ENCODE peak calls at places on chromosomes 3 and 15, in four cellular contexts. One of them, this sample, is unnamed.

GRCh38 chr3:138914870-138915502 is 32.0 kb downstream of the FOXL2 start:
- DNase-seq in WTC11: no peak
- DNase-seq in Calu3: no peak
- DNase-seq in A549: peak
- DNase-seq in this sample: no peak

GRCh38 chr3:14391033-14391432 is 11.4 kb upstream of the SLC6A6 start:
- DNase-seq in WTC11: no peak
- DNase-seq in Calu3: no peak
- DNase-seq in A549: no peak
- DNase-seq in this sample: no peak

GRCh38 chr3:4343258-4343657 is 40.1 kb downstream of the SETMAR start:
- DNase-seq in A549: no peak
- DNase-seq in WTC11: no peak
- DNase-seq in Calu3: no peak
- DNase-seq in this sample: no peak

GRCh38 chr15:65916041-65916663 is 46.9 kb downstream of the RAB11A start:
- DNase-seq in A549: no peak
- DNase-seq in Calu3: no peak
- DNase-seq in WTC11: no peak
- DNase-seq in this sample: no peak

GRCh38 chr3:150737874-150738679 is 24.9 kb downstream of the SIAH2 start:
- DNase-seq in WTC11: no peak
- DNase-seq in A549: no peak
- DNase-seq in Calu3: peak
- DNase-seq in this sample: no peak

GRCh38 chr3:123310186-123310585 is 108.4 kb downstream of the SEC22A start:
- DNase-seq in WTC11: no peak
- DNase-seq in Calu3: no peak
- DNase-seq in A549: no peak
- DNase-seq in this sample: no peak

GRCh38 chr15:80967451-80967850 is 22.2 kb downstream of the MESD start:
- DNase-seq in Calu3: no peak
- DNase-seq in A549: no peak
- DNase-seq in WTC11: peak
- DNase-seq in this sample: no peak

GRCh38 chr3:155131104-155131503 is 51.0 kb downstream of the MME start:
- DNase-seq in WTC11: no peak
- DNase-seq in Calu3: peak
- DNase-seq in A549: no peak
- DNase-seq in this sample: no peak

GRCh38 chr3:186922790-186923189 is 7.5 kb upstream of the ST6GAL1 start:
- DNase-seq in Calu3: no peak
- DNase-seq in A549: no peak
- DNase-seq in WTC11: no peak
- DNase-seq in this sample: no peak

GRCh38 chr15:25717116-25717755 is 145.9 kb downstream of the ATP10A start:
- DNase-seq in A549: no peak
- DNase-seq in WTC11: no peak
- DNase-seq in Calu3: no peak
- DNase-seq in this sample: no peak

GRCh38 chr3:20478407-20478806 is 292.4 kb upstream of the SGO1 start:
- DNase-seq in Calu3: no peak
- DNase-seq in A549: no peak
- DNase-seq in WTC11: no peak
- DNase-seq in this sample: no peak

GRCh38 chr3:194720048-194720447 is 34.4 kb downstream of the FAM43A start:
- DNase-seq in WTC11: no peak
- DNase-seq in Calu3: no peak
- DNase-seq in A549: no peak
- DNase-seq in this sample: no peak

GRCh38 chr15:62665449-62665848 is 377.1 kb upstream of the TPM1 start:
- DNase-seq in WTC11: no peak
- DNase-seq in Calu3: no peak
- DNase-seq in A549: no peak
- DNase-seq in this sample: no peak

GRCh38 chr3:158105124-158105709 is 1.0 kb downstream of the SHOX2 start:
- DNase-seq in Calu3: peak
- DNase-seq in A549: peak
- DNase-seq in WTC11: peak
- DNase-seq in this sample: no peak

GRCh38 chr15:97972366-97972765 is 11.9 kb downstream of the ARRDC4 start:
- DNase-seq in A549: no peak
- DNase-seq in WTC11: no peak
- DNase-seq in Calu3: no peak
- DNase-seq in this sample: no peak

GRCh38 chr3:66265627-66266026 is 44.8 kb downstream of the SLC25A26 start:
- DNase-seq in A549: no peak
- DNase-seq in Calu3: no peak
- DNase-seq in WTC11: no peak
- DNase-seq in this sample: no peak

GRCh38 chr3:129507181-129507831 is 21.1 kb upstream of the RHO start:
- DNase-seq in Calu3: no peak
- DNase-seq in WTC11: no peak
- DNase-seq in A549: no peak
- DNase-seq in this sample: no peak

GRCh38 chr3:57959407-57960173 is 48.6 kb upstream of the FLNB start:
- DNase-seq in WTC11: no peak
- DNase-seq in Calu3: peak
- DNase-seq in A549: no peak
- DNase-seq in this sample: peak

DNA sequence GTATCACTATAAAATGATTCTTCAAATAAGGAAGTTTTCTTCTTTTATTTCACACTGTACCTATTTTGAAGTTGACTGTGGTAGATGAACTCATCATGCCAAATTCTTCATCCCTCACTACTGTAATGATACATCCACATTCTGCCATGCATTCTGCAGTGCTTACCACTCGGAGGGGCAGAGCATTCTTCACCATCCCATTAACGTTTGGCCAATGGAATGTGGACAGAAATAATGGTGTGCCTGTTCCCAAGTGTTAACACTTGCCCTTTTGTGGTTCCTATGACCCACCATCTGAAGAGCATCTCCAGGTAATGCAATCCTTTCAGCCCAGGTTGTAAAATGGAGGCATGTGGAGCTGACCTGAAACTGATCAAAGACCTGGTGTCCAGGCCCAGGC is 18.6 kb downstream of the GOLIM4 start:
- DNase-seq in WTC11: no peak
- DNase-seq in A549: no peak
- DNase-seq in Calu3: no peak
- DNase-seq in this sample: no peak
- TF ChIP-seq CTCF in WTC11: no peak
- TF ChIP-seq CTCF in A549: no peak
- TF ChIP-seq CTCF in Calu3: no peak
- TF ChIP-seq CTCF in this sample: no peak

GRCh38 chr3:97988784-97989568 is 16.7 kb upstream of the RIOX2 start:
- DNase-seq in Calu3: no peak
- DNase-seq in WTC11: no peak
- DNase-seq in A549: no peak
- DNase-seq in this sample: no peak
- TF ChIP-seq CTCF in Calu3: no peak
- TF ChIP-seq CTCF in WTC11: no peak
- TF ChIP-seq CTCF in A549: no peak
- TF ChIP-seq CTCF in this sample: no peak

GRCh38 chr15:70182858-70183695 is 85.4 kb upstream of the TLE3 start:
- DNase-seq in WTC11: peak
- DNase-seq in A549: peak
- DNase-seq in Calu3: no peak
- DNase-seq in this sample: no peak
- TF ChIP-seq CTCF in WTC11: no peak
- TF ChIP-seq CTCF in A549: peak
- TF ChIP-seq CTCF in Calu3: no peak
- TF ChIP-seq CTCF in this sample: no peak

GRCh38 chr3:11543141-11543947 is 100.4 kb downstream of the VGLL4 start:
- DNase-seq in Calu3: no peak
- DNase-seq in WTC11: peak
- DNase-seq in A549: no peak
- DNase-seq in this sample: no peak

GRCh38 chr3:11545186-11545851 is 98.4 kb downstream of the VGLL4 start:
- DNase-seq in WTC11: no peak
- DNase-seq in Calu3: no peak
- DNase-seq in A549: no peak
- DNase-seq in this sample: no peak

GRCh38 chr3:11543948-11544387 is 99.7 kb downstream of the VGLL4 start:
- DNase-seq in A549: no peak
- DNase-seq in Calu3: no peak
- DNase-seq in WTC11: no peak
- DNase-seq in this sample: no peak

GRCh38 chr3:11542551-11542950 is 101.2 kb downstream of the VGLL4 start:
- DNase-seq in WTC11: no peak
- DNase-seq in Calu3: no peak
- DNase-seq in A549: no peak
- DNase-seq in this sample: no peak

DNA sequence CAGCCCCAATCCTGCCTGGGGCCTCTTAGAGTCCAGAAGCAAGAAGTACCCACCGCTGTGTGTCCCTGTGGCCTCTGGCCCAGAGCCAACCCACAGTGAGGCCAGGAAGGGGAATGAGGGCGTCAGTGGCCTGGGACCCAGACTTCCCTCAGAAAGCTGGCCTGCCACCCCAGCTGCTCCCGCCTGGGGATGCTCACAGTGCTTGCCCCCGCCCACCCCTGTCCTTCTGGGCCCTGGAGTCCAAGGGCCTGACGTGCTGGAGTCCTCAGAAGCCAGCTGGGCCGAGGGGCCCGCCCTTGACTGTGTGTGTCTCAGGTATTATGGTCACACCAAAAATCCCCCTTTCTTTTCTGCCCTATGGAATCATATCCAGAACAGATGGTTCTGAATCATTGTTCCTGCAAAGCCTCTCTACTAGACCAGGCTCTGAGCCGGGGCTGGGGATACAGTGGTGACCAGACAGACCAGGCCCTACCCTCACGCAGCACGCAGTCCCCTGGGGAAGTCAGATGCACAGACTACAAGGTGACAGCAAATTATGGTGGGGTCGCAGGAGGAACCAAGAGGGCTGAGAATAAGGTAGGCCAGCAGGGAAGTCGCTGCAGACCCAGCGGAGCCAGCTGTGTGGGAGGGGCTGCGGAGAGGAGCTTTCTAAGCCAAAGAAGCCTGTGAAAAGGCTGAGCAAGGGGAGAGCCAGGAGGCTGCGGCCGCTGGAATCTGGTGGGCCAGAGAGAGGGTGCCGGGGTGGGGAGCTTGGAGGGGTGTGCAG is 99.1 kb downstream of the VGLL4 start:
- DNase-seq in Calu3: peak
- DNase-seq in WTC11: no peak
- DNase-seq in A549: no peak
- DNase-seq in this sample: no peak
- TF ChIP-seq CTCF in Calu3: no peak
- TF ChIP-seq CTCF in WTC11: no peak
- TF ChIP-seq CTCF in A549: no peak
- TF ChIP-seq CTCF in this sample: no peak

GRCh38 chr15:64895285-64896065 is 16.2 kb upstream of the ANKDD1A start:
- DNase-seq in WTC11: no peak
- DNase-seq in A549: no peak
- DNase-seq in Calu3: no peak
- DNase-seq in this sample: no peak
- TF ChIP-seq CTCF in WTC11: no peak
- TF ChIP-seq CTCF in A549: no peak
- TF ChIP-seq CTCF in Calu3: no peak
- TF ChIP-seq CTCF in this sample: no peak

GRCh38 chr15:73464602-73465001 is 21.6 kb downstream of the REC114 start:
- DNase-seq in WTC11: peak
- DNase-seq in A549: peak
- DNase-seq in Calu3: peak
- DNase-seq in this sample: no peak
- TF ChIP-seq CTCF in WTC11: peak
- TF ChIP-seq CTCF in A549: no peak
- TF ChIP-seq CTCF in Calu3: peak
- TF ChIP-seq CTCF in this sample: no peak

GRCh38 chr15:57969355-57969754 is 96.2 kb downstream of the ALDH1A2 start:
- DNase-seq in WTC11: no peak
- DNase-seq in Calu3: peak
- DNase-seq in A549: no peak
- DNase-seq in this sample: no peak
- TF ChIP-seq CTCF in WTC11: no peak
- TF ChIP-seq CTCF in Calu3: no peak
- TF ChIP-seq CTCF in A549: peak
- TF ChIP-seq CTCF in this sample: no peak

GRCh38 chr3:171569571-171570132 is 109.4 kb upstream of the TNIK start:
- DNase-seq in Calu3: no peak
- DNase-seq in WTC11: no peak
- DNase-seq in A549: peak
- DNase-seq in this sample: no peak
- TF ChIP-seq CTCF in Calu3: no peak
- TF ChIP-seq CTCF in WTC11: no peak
- TF ChIP-seq CTCF in A549: no peak
- TF ChIP-seq CTCF in this sample: no peak

GRCh38 chr3:70069557-70069956 is 70.0 kb downstream of the SAMMSON start:
- DNase-seq in A549: no peak
- DNase-seq in WTC11: no peak
- DNase-seq in Calu3: no peak
- DNase-seq in this sample: no peak

GRCh38 chr3:70061111-70061510 is 61.6 kb downstream of the SAMMSON start:
- DNase-seq in Calu3: no peak
- DNase-seq in A549: no peak
- DNase-seq in WTC11: no peak
- DNase-seq in this sample: no peak

GRCh38 chr3:70064194-70064787 is 64.8 kb downstream of the SAMMSON start:
- DNase-seq in Calu3: peak
- DNase-seq in A549: peak
- DNase-seq in WTC11: no peak
- DNase-seq in this sample: no peak

GRCh38 chr3:70067860-70068479 is 68.4 kb downstream of the SAMMSON start:
- DNase-seq in WTC11: no peak
- DNase-seq in Calu3: no peak
- DNase-seq in A549: no peak
- DNase-seq in this sample: no peak

DNA sequence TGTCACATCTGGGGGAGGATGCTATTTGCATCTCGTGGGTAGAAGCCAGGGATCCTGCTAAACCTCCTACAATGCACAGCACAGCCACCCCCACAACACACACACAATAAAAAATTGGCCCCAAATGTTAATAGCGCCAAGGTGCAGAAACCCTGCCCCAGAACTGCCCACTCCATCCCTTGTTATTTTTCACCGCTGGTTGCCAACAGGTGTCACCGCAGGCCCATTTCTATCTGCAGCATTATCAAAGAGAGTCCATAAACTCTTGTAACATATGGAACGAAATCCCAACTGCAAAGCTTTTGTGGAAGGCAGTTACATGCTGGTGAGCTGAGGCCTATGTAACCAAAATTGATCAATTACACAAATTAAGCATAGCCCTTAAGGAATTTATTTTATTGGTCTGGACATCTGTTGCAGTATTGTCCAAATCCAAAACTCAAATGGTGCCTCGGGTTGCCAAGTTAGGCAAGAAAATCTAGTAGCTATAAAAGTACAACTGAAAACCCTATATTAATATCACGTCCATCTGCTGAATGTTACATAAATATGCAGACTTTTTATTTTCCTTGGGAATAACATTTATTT is 66.2 kb downstream of the SAMMSON start:
- DNase-seq in A549: peak
- DNase-seq in Calu3: peak
- DNase-seq in WTC11: peak
- DNase-seq in this sample: no peak
- TF ChIP-seq CTCF in A549: peak
- TF ChIP-seq CTCF in Calu3: no peak
- TF ChIP-seq CTCF in WTC11: no peak
- TF ChIP-seq CTCF in this sample: no peak

This sample was measured in omental fat pad.